ENCODE peak calls at places on chromosome 17, in nine cellular contexts. C is upper lobe of left lung, Z is endothelial cell of umbilical vein, A is Panc1, R is HepG2, P is stomach, K is HL-60, T is H1, L is sigmoid colon. B is an unnamed sample.

GRCh38 chr17:5182597-5183409 is 8.9 kb downstream of the ZNF594 start:
- DNase-seq in C (no peak), Z (no peak), A (no peak), R (no peak), P (no peak), K (no peak), T (no peak), L (no peak), B (no peak)

GRCh38 chr17:29608986-29609385 is 13.7 kb downstream of the CORO6 start:
- DNase-seq in C (no peak), Z (no peak), A (no peak), R (no peak), P (no peak), K (no peak), T (no peak), L (peak), B (no peak)

GRCh38 chr17:31401456-31402254 is 10.2 kb downstream of the RAB11FIP4 start:
- DNase-seq in C (no peak), Z (no peak), A (no peak), R (no peak), P (no peak), K (no peak), T (no peak), L (no peak), B (peak)

GRCh38 chr17:35373532-35373983 is at the start of gene SLFN11:
- DNase-seq in C (peak), Z (peak), A (no peak), R (no peak), P (peak), K (peak), T (no peak), L (peak), B (peak)

GRCh38 chr17:72349011-72349410 is 228.2 kb downstream of the SOX9 start:
- DNase-seq in C (no peak), Z (no peak), A (no peak), R (no peak), P (no peak), K (no peak), T (no peak), L (no peak), B (no peak)

GRCh38 chr17:34578016-34578415 is 1.4 kb upstream of the TMEM132E start:
- DNase-seq in C (no peak), Z (no peak), A (no peak), R (no peak), P (no peak), K (no peak), T (no peak), L (no peak), B (no peak)

GRCh38 chr17:9907883-9908648 is 3.0 kb upstream of the RCVRN start:
- DNase-seq in C (no peak), Z (no peak), A (no peak), R (no peak), P (no peak), K (no peak), T (no peak), L (no peak), B (peak)

GRCh38 chr17:55327225-55328088 is 62.7 kb downstream of the HLF start:
- DNase-seq in C (no peak), Z (no peak), A (no peak), R (peak), P (no peak), K (no peak), T (no peak), L (no peak), B (no peak)

GRCh38 chr17:63295288-63295687 is 150.8 kb downstream of the CYB561 start:
- DNase-seq in C (no peak), Z (no peak), A (no peak), R (no peak), P (no peak), K (no peak), T (no peak), L (no peak), B (no peak)

GRCh38 chr17:869067-869466 is 86.9 kb downstream of the MRM3 start:
- DNase-seq in C (no peak), Z (no peak), A (no peak), R (no peak), P (peak), K (no peak), T (no peak), L (peak), B (no peak)

GRCh38 chr17:75065562-75066151 is 18.6 kb downstream of the KCTD2 start:
- DNase-seq in C (no peak), Z (peak), A (no peak), R (no peak), P (no peak), K (no peak), T (no peak), L (no peak), B (peak)

GRCh38 chr17:27463235-27463677 is 7.0 kb downstream of the KSR1 start:
- DNase-seq in C (no peak), Z (no peak), A (no peak), R (no peak), P (no peak), K (no peak), T (no peak), L (no peak), B (no peak)

GRCh38 chr17:74243013-74243755 is 29.8 kb downstream of the TTYH2 start:
- DNase-seq in C (no peak), Z (no peak), A (no peak), R (no peak), P (peak), K (no peak), T (no peak), L (no peak), B (no peak)

GRCh38 chr17:40314557-40314953 is 5.6 kb downstream of the RARA start:
- DNase-seq in C (no peak), Z (peak), A (peak), R (peak), P (peak), K (peak), T (no peak), L (peak), B (peak)

GRCh38 chr17:42774066-42774750 is 959 bp downstream of the VPS25 start:
- DNase-seq in C (no peak), Z (no peak), A (no peak), R (peak), P (no peak), K (no peak), T (no peak), L (no peak), B (no peak)

GRCh38 chr17:18226284-18226945 is 980 bp downstream of the LLGL1 start:
- DNase-seq in C (no peak), Z (no peak), A (no peak), R (no peak), P (no peak), K (no peak), T (no peak), L (no peak), B (no peak)

GRCh38 chr17:43983515-43984411 is 20.7 kb upstream of the NAGS start:
- DNase-seq in C (peak), Z (no peak), A (no peak), R (peak), P (peak), K (no peak), T (no peak), L (peak), B (no peak)

GRCh38 chr17:16937431-16937830 is 34.5 kb downstream of the TNFRSF13B start:
- DNase-seq in C (no peak), Z (no peak), A (no peak), R (no peak), P (peak), K (no peak), T (no peak), L (peak), B (peak)

GRCh38 chr17:31724619-31725018 is 134.4 kb downstream of the COPRS start:
- DNase-seq in C (no peak), Z (peak), A (no peak), R (no peak), P (no peak), K (no peak), T (no peak), L (no peak), B (no peak)

GRCh38 chr17:76155988-76156661 is 15.1 kb upstream of the FOXJ1 start:
- DNase-seq in C (no peak), Z (no peak), A (no peak), R (no peak), P (no peak), K (no peak), T (no peak), L (no peak), B (no peak)

GRCh38 chr17:63954402-63955063 is 18.2 kb downstream of the SCN4A start:
- DNase-seq in C (no peak), Z (no peak), A (no peak), R (no peak), P (no peak), K (peak), T (no peak), L (no peak), B (peak)

GRCh38 chr17:43530303-43531081 is 15.6 kb downstream of the ETV4 start:
- DNase-seq in C (peak), Z (peak), A (no peak), R (peak), P (peak), K (no peak), T (peak), L (peak), B (peak)

GRCh38 chr17:18916816-18917496 is 35.0 kb upstream of the SLC5A10 start:
- DNase-seq in C (no peak), Z (no peak), A (no peak), R (no peak), P (no peak), K (no peak), T (no peak), L (no peak), B (no peak)

GRCh38 chr17:40024901-40025300 is 9.7 kb downstream of the CSF3 start:
- DNase-seq in C (no peak), Z (no peak), A (no peak), R (no peak), P (no peak), K (no peak), T (no peak), L (no peak), B (no peak)

GRCh38 chr17:9432121-9432866 is 143.3 kb downstream of the STX8 start:
- DNase-seq in C (no peak), Z (no peak), A (no peak), R (no peak), P (no peak), K (no peak), T (no peak), L (no peak), B (no peak)

GRCh38 chr17:49337900-49338299 is 24.1 kb downstream of the ZNF652 start:
- DNase-seq in C (no peak), Z (peak), A (no peak), R (no peak), P (no peak), K (no peak), T (no peak), L (no peak), B (no peak)

GRCh38 chr17:40418428-40418706 is 671 bp upstream of the TOP2A start:
- DNase-seq in C (no peak), Z (no peak), A (no peak), R (no peak), P (no peak), K (no peak), T (no peak), L (no peak), B (no peak)

GRCh38 chr17:73521376-73521775 is 122.9 kb downstream of the SDK2 start:
- DNase-seq in C (no peak), Z (no peak), A (no peak), R (no peak), P (no peak), K (no peak), T (no peak), L (no peak), B (peak)

GRCh38 chr17:50952889-50953288 is 86.7 kb upstream of the TOB1 start:
- DNase-seq in C (no peak), Z (no peak), A (no peak), R (no peak), P (no peak), K (no peak), T (no peak), L (no peak), B (no peak)

GRCh38 chr17:78977992-78978973 is 1.4 kb downstream of the LGALS3BP start:
- DNase-seq in C (no peak), Z (no peak), A (no peak), R (no peak), P (peak), K (no peak), T (no peak), L (no peak), B (no peak)

GRCh38 chr17:81512984-81513668 is 527 bp upstream of the ACTG1 start:
- DNase-seq in C (peak), Z (no peak), A (no peak), R (peak), P (peak), K (peak), T (no peak), L (peak), B (peak)
- TF ChIP-seq POLR2AphosphoS5 in C (no peak), Z (no peak), A (peak), R (no peak), P (no peak), K (no peak), T (peak), L (no peak), B (peak)

DNA sequence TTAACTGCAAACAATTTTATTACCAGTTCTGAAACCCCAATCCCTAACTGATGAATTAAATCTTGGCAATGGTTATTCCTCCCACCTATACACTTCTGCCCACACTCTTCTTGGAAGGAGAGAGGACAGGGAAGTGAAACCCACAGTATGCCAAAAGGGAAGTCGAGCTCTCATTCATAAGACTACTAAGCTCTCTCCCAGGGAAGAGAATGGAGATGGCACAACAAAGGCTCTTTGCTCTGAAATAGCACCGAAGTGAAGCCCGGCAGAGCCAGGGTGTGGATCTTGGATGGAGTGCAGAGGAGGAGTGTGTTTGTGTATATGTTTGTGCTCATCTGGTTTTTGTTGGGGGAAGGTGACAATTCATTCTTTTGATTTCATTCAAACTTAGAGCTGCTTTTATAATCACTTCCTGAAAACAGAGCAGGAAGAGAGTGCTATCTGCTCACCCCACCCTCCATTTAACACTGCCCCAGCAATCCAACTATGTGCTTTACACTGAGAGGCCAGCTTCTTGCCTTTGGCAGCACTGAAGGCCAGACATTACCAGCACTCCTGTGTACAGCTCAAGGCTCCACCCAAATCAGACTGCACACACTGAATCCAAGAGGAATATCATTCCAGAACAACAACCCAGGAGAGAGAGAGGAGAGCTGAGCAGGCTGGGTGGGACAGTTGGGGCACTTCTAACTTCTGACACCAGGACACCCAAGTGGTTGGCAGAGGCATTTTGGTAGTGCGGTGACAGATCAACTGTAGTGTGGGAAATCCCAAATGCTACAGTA is 68.8 kb downstream of the HIC1 start:
- DNase-seq in C (no peak), Z (peak), A (no peak), R (no peak), P (no peak), K (peak), T (no peak), L (no peak), B (no peak)
- TF ChIP-seq POLR2AphosphoS5 in C (no peak), Z (no peak), A (no peak), R (no peak), P (no peak), K (no peak), T (no peak), L (no peak), B (no peak)

GRCh38 chr17:68603027-68603426 is 1.9 kb upstream of the FAM20A start:
- DNase-seq in C (no peak), Z (no peak), A (no peak), R (no peak), P (no peak), K (peak), T (no peak), L (no peak), B (no peak)
- TF ChIP-seq POLR2AphosphoS5 in C (peak), Z (no peak), A (no peak), R (no peak), P (no peak), K (peak), T (no peak), L (peak), B (no peak)

DNA sequence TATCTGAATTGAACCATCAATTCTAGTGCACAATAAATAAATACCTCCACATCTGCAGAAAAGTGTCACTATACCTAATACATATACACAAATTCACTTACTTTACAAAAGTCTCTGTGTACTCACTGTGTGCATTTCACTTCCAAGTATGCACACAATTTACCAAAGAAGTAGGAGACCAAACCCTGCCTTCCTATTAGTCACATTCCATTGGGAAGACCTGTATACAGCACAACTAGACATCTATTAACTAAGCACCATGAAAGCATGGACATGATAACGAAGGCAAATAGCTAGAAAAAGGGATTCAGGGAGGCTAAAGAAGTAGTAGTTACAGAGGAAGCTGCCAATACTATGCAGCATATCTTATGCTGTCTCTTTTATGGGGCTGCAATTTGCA is 139.5 kb downstream of the SNX11 start:
- DNase-seq in C (no peak), Z (no peak), A (no peak), R (no peak), P (no peak), K (no peak), T (no peak), L (no peak), B (no peak)
- TF ChIP-seq POLR2AphosphoS5 in C (no peak), Z (no peak), A (no peak), R (no peak), P (no peak), K (no peak), T (no peak), L (no peak), B (no peak)

GRCh38 chr17:6471531-6472465 is 27.5 kb downstream of the PIMREG start:
- DNase-seq in C (no peak), Z (peak), A (no peak), R (no peak), P (no peak), K (no peak), T (no peak), L (no peak), B (no peak)

GRCh38 chr17:6472517-6472916 is 28.3 kb downstream of the PIMREG start:
- DNase-seq in C (no peak), Z (no peak), A (no peak), R (no peak), P (no peak), K (no peak), T (no peak), L (no peak), B (no peak)

GRCh38 chr17:6474906-6475305 is 30.7 kb downstream of the PIMREG start:
- DNase-seq in C (no peak), Z (no peak), A (no peak), R (no peak), P (no peak), K (no peak), T (no peak), L (no peak), B (no peak)

GRCh38 chr17:6474376-6474775 is 30.1 kb downstream of the PIMREG start:
- DNase-seq in C (no peak), Z (no peak), A (no peak), R (no peak), P (no peak), K (no peak), T (no peak), L (no peak), B (no peak)

GRCh38 chr17:6473128-6473767 is 29.0 kb downstream of the PIMREG start:
- DNase-seq in C (no peak), Z (peak), A (peak), R (peak), P (peak), K (peak), T (no peak), L (peak), B (peak)
- TF ChIP-seq POLR2AphosphoS5 in C (no peak), Z (no peak), A (no peak), R (no peak), P (no peak), K (no peak), T (no peak), L (no peak), B (peak)

DNA sequence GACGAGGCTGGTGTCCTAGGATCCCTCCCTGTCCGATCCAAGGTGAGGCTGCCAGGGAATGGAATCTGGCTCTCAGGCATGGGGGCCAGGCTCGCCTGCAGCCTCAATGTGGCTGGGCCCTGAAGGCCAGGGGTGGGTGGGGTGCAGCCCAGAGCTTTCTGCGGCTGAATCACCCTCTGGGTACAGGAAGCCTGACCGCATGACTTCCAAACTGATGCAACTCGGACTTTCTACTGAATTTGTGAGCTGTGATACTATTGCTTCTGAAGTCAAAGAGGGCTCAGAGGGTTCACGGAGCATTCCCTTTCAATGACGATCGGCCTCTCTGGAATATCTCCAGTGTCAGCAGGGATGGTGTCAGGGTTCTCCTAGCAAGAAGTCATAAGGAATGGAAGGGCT is 123.7 kb downstream of the METRNL start:
- DNase-seq in C (peak), Z (peak), A (no peak), R (peak), P (peak), K (peak), T (no peak), L (peak), B (peak)
- TF ChIP-seq POLR2AphosphoS5 in C (peak), Z (no peak), A (no peak), R (no peak), P (no peak), K (no peak), T (no peak), L (peak), B (peak)

B was measured in spleen.